ENCODE peak calls at places on chromosomes 13 and 19, in five cellular contexts. Z is fibroblast of lung, P is mammary epithelial cell, F is OCI-LY7, D is HepG2. K is an unnamed sample. For H4K20me1, the result is how much of the 10 kb centered on the place peaks cover.

GRCh38 chr13:92804346-92804745 is 422.3 kb upstream of the GPC6 start:
- DNase-seq in Z (peak), P (peak), F (no peak), D (no peak), K (no peak)

GRCh38 chr13:98108330-98108729 is 34.6 kb upstream of the FARP1 start:
- DNase-seq in Z (peak), P (no peak), F (no peak), D (no peak), K (no peak)

GRCh38 chr19:40862785-40863184 is 12.5 kb upstream of the CYP2A6 start:
- DNase-seq in Z (no peak), P (no peak), F (no peak), D (no peak), K (no peak)

GRCh38 chr19:18514800-18515682 is 6.8 kb downstream of the ELL start:
- DNase-seq in Z (no peak), P (no peak), F (no peak), D (peak), K (no peak)

GRCh38 chr19:33171916-33172359 is 22.2 kb upstream of the LRP3 start:
- DNase-seq in Z (peak), P (no peak), F (no peak), D (no peak), K (no peak)

GRCh38 chr13:71320452-71320851 is 546.6 kb downstream of the DACH1 start:
- DNase-seq in Z (no peak), P (peak), F (peak), D (peak), K (peak)

GRCh38 chr13:112132142-112132541 is 65.2 kb downstream of the SOX1 start:
- DNase-seq in Z (no peak), P (no peak), F (no peak), D (no peak), K (no peak)

GRCh38 chr13:84433024-84433423 is 550.8 kb upstream of the SLITRK1 start:
- DNase-seq in Z (peak), P (no peak), F (no peak), D (no peak), K (no peak)

GRCh38 chr13:101211261-101211660 is 205.0 kb downstream of the NALCN start:
- DNase-seq in Z (peak), P (peak), F (no peak), D (no peak), K (no peak)

GRCh38 chr13:83819611-83820010 is 62.7 kb downstream of the SLITRK1 start:
- DNase-seq in Z (peak), P (no peak), F (no peak), D (no peak), K (no peak)

GRCh38 chr19:8866344-8866743 is 34.2 kb downstream of the MBD3L1 start:
- DNase-seq in Z (no peak), P (no peak), F (no peak), D (no peak), K (no peak)

GRCh38 chr19:48059331-48059730 is 15.5 kb upstream of the CABP5 start:
- DNase-seq in Z (no peak), P (no peak), F (no peak), D (peak), K (no peak)

GRCh38 chr13:40875048-40875447 is 85.6 kb downstream of the SLC25A15 start:
- DNase-seq in Z (no peak), P (peak), F (no peak), D (no peak), K (no peak)

GRCh38 chr19:10654610-10655456 is 687 bp downstream of the ILF3 start:
- DNase-seq in Z (peak), P (no peak), F (peak), D (peak), K (peak)

GRCh38 chr13:31909889-31910551 is 121.6 kb upstream of the FRY start:
- DNase-seq in Z (peak), P (peak), F (peak), D (peak), K (peak)

GRCh38 chr19:49936549-49936948 is 7.2 kb upstream of the NUP62 start:
- DNase-seq in Z (no peak), P (no peak), F (no peak), D (no peak), K (no peak)

GRCh38 chr19:52492991-52493470 is 34.4 kb upstream of the ZNF808 start:
- DNase-seq in Z (no peak), P (no peak), F (no peak), D (no peak), K (peak)

GRCh38 chr19:1650627-1651009 is 1.8 kb downstream of the TCF3 start:
- DNase-seq in Z (peak), P (no peak), F (peak), D (no peak), K (peak)

GRCh38 chr19:54329476-54330165 is 9.3 kb downstream of the LILRA4 start:
- DNase-seq in Z (no peak), P (no peak), F (no peak), D (no peak), K (no peak)

GRCh38 chr19:31519216-31519615 is 170.0 kb upstream of the TSHZ3 start:
- DNase-seq in Z (no peak), P (peak), F (no peak), D (no peak), K (no peak)

GRCh38 chr13:88601949-88602348 is 930.8 kb downstream of the SLITRK5 start:
- DNase-seq in Z (no peak), P (no peak), F (no peak), D (no peak), K (no peak)

GRCh38 chr19:49818691-49819331 is 722 bp downstream of the MED25 start:
- DNase-seq in Z (no peak), P (no peak), F (peak), D (no peak), K (no peak)

GRCh38 chr13:30826911-30827577 is 79.0 kb upstream of the MEDAG start:
- DNase-seq in Z (no peak), P (no peak), F (no peak), D (no peak), K (no peak)

GRCh38 chr19:6718741-6719539 is 1.5 kb downstream of the C3 start:
- DNase-seq in Z (no peak), P (peak), F (peak), D (peak), K (peak)

GRCh38 chr13:91357613-91358383 is 10.3 kb downstream of the MIR17HG start:
- DNase-seq in Z (no peak), P (no peak), F (peak), D (no peak), K (no peak)

GRCh38 chr13:91358384-91358776 is 10.9 kb downstream of the MIR17HG start:
- DNase-seq in Z (no peak), P (no peak), F (peak), D (no peak), K (no peak)

GRCh38 chr13:91360246-91360751 is 12.8 kb downstream of the MIR17HG start:
- DNase-seq in Z (no peak), P (no peak), F (peak), D (no peak), K (no peak)

GRCh38 chr13:91359566-91359965 is 12.1 kb downstream of the MIR17HG start:
- DNase-seq in Z (no peak), P (no peak), F (peak), D (no peak), K (no peak)

DNA sequence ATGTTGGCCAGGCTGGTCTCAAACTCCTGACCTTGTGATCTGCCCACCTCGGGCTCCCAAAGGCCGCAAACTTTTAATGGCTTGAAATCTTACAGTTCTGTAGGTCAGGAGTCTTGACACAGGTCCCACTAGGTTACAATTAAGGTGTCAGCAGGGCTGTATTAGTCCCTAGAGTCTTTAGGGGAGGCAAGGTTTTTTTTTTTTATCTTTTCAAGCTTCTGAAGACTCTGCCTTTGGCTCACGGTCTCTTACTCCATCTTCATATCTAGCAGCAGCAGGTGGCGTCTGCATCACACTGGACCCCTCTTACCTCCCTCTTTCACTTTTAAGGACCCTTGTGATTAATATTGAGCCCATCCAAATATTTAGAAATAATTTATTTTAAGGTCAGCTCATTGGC is 11.6 kb downstream of the MIR17HG start:
- DNase-seq in Z (no peak), P (no peak), F (peak), D (no peak), K (no peak)
- H4K20me1 ChIP-seq in Z (under half), P (under half), F (half or more), D (under half), K (under half)

GRCh38 chr13:28819748-28820098 is 416 bp upstream of the MTUS2 start:
- DNase-seq in Z (peak), P (no peak), F (no peak), D (peak), K (no peak)

GRCh38 chr13:28820099-28821051 is at the start of gene MTUS2:
- DNase-seq in Z (no peak), P (peak), F (no peak), D (no peak), K (no peak)

GRCh38 chr13:28819046-28819747 is 942 bp upstream of the MTUS2 start:
- DNase-seq in Z (peak), P (peak), F (no peak), D (no peak), K (no peak)

GRCh38 chr13:28822161-28822560 is 2.0 kb downstream of the MTUS2 start:
- DNase-seq in Z (no peak), P (no peak), F (no peak), D (no peak), K (no peak)

GRCh38 chr13:28817204-28817603 is 2.9 kb upstream of the MTUS2 start:
- DNase-seq in Z (no peak), P (no peak), F (no peak), D (peak), K (no peak)
- TF ChIP-seq CTCF in Z (no peak), P (no peak), F (no peak), D (peak), K (peak)

GRCh38 chr13:79398169-79398568 is 7.9 kb downstream of the RBM26 start:
- DNase-seq in Z (no peak), P (no peak), F (no peak), D (no peak), K (no peak)
- H4K20me1 ChIP-seq in Z (under half), P (under half), F (under half), D (under half), K (under half)

GRCh38 chr13:59392328-59392727 is 771.4 kb downstream of the DIAPH3 start:
- DNase-seq in Z (no peak), P (no peak), F (no peak), D (no peak), K (no peak)

GRCh38 chr13:59394526-59394925 is 769.2 kb downstream of the DIAPH3 start:
- DNase-seq in Z (no peak), P (no peak), F (no peak), D (no peak), K (no peak)

DNA sequence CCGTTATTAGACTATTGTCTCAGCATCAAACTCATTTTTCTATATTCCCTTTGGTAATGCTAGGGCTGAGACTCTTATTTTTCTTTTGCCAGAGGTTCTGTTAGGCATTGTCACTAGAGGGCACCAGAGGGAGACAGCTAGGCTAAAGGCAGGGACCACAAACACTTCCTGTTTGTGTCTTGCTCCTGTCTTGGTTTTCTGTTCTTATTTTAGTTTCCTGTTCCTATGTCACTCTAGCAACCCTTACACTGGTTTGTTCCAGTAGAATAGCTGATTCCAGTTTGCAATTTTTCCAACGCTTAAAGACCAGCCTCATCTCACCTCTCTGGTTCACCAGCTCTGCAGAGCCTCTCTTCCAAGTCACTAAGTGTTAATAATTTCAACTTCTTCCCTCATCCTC is 772.0 kb downstream of the DIAPH3 start:
- DNase-seq in Z (peak), P (peak), F (peak), D (peak), K (peak)
- TF ChIP-seq CTCF in Z (peak), P (peak), F (peak), D (peak), K (peak)

GRCh38 chr19:15194938-15195337 is 5.9 kb downstream of the NOTCH3 start:
- DNase-seq in Z (peak), P (peak), F (no peak), D (no peak), K (no peak)

GRCh38 chr19:15196683-15197005 is 4.2 kb downstream of the NOTCH3 start:
- DNase-seq in Z (no peak), P (no peak), F (no peak), D (no peak), K (no peak)

GRCh38 chr19:15197275-15198005 is 3.4 kb downstream of the NOTCH3 start:
- DNase-seq in Z (no peak), P (no peak), F (peak), D (no peak), K (peak)

GRCh38 chr19:15195381-15195964 is 5.3 kb downstream of the NOTCH3 start:
- DNase-seq in Z (peak), P (peak), F (no peak), D (no peak), K (no peak)

DNA sequence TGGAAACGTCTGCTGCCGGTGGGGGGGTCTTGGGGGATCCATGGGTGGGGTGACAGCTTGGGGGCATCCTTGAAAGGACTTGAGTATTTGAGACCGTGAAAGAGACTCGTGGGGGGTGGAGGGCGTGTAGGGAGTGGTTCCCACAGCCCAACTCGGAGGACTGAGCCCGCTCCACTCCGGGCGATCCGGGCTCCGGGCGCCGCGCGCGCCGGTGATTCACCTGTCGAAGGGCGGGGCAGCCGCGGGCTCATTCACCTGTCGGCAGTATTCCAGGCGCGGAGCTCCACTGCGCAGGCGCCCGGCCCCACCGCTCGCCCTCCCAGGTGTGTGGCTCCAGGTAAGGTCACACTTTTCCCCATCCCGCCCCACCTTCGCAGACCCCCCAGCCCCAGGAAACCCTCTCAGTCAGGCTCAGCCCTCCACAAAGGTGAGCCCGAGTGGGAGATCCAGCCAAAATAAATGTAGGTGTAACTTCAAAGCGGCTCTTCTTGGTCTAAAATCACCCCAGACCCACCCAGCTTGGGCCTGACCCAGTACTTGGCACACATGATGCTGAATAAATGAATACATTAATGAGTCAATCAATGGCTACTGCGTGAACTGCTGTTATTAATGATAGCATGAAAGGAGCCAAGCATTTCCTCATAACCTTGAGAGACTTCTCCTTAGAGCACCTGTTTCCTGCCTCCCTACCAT is 4.7 kb downstream of the NOTCH3 start:
- DNase-seq in Z (peak), P (peak), F (no peak), D (no peak), K (no peak)
- H4K20me1 ChIP-seq in Z (under half), P (under half), F (under half), D (under half), K (half or more)

DNA sequence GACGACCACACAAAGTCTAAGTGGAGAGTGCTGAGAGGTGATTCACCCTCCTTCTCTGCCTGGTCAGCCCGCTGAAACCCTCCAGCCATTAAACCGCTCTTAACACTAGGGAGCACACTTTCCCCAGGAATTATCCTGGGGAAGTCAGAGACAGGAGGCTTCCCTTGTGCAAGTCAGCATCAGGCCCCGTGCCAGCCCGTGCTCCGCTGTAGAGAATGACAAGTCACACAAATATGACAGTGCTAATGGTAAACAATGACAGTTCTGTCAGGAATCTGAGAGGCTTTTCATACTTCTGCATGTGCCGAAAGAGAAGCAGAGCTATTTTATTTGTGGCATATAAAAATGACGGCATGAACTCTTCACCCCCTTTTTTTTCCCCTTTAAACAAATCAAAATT is 816.9 kb upstream of the SLC10A2 start:
- DNase-seq in Z (peak), P (peak), F (no peak), D (peak), K (no peak)
- TF ChIP-seq CTCF in Z (peak), P (peak), F (no peak), D (peak), K (peak)

DNA sequence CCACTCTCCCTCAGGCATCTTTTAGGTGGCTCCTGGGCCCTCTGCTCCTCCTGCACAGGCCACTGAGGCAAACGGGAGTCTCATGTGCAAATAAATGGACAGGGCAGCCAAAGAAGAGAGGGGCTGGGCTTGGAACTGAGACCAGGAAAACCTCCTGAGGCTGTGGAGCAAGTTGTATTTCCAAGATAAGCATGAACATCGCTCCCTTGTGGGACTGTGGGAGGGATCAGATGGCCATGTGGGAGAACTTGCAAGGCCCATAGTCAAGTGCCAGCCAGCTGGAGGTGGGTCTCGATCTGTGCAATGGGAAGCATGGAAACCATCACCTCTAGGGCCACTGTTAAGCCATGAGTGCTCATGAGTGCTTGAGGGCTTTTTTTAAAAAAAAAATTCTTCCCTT is 24.9 kb downstream of the MED26 start:
- DNase-seq in Z (no peak), P (no peak), F (no peak), D (no peak), K (no peak)
- H4K20me1 ChIP-seq in Z (under half), P (under half), F (under half), D (under half), K (half or more)

GRCh38 chr13:51588406-51588949 is 4.2 kb downstream of the WDFY2 start:
- DNase-seq in Z (no peak), P (no peak), F (no peak), D (no peak), K (no peak)

GRCh38 chr13:51589793-51590192 is 5.5 kb downstream of the WDFY2 start:
- DNase-seq in Z (no peak), P (no peak), F (no peak), D (no peak), K (no peak)

GRCh38 chr13:51590231-51590630 is 6.0 kb downstream of the WDFY2 start:
- DNase-seq in Z (no peak), P (no peak), F (no peak), D (no peak), K (no peak)

GRCh38 chr13:51594432-51594831 is 10.2 kb downstream of the WDFY2 start:
- DNase-seq in Z (no peak), P (no peak), F (no peak), D (no peak), K (no peak)

GRCh38 chr13:51590966-51591627 is 6.8 kb downstream of the WDFY2 start:
- DNase-seq in Z (peak), P (peak), F (no peak), D (peak), K (no peak)
- TF ChIP-seq CTCF in Z (no peak), P (peak), F (no peak), D (no peak), K (no peak)

K was measured in DND-41.